ENCODE peak calls at places on chromosomes 2 and 18, in five cellular contexts. One of them, this sample, is unnamed.

GRCh38 chr2:143844986-143845385 is 674.9 kb downstream of the ZEB2 start:
- DNase-seq in prostate gland: no peak
- DNase-seq in thyroid gland: peak; percentile 6
- DNase-seq in cardiac muscle cell: no peak
- DNase-seq in mammary epithelial cell: no peak
- DNase-seq in this sample: no peak

GRCh38 chr2:154912215-154912614 is 213.7 kb downstream of the KCNJ3 start:
- DNase-seq in mammary epithelial cell: no peak
- DNase-seq in thyroid gland: no peak
- DNase-seq in cardiac muscle cell: no peak
- DNase-seq in prostate gland: no peak
- DNase-seq in this sample: no peak

GRCh38 chr2:121768143-121768755 is 12.8 kb downstream of the TSN start:
- DNase-seq in prostate gland: no peak
- DNase-seq in mammary epithelial cell: no peak
- DNase-seq in thyroid gland: no peak
- DNase-seq in cardiac muscle cell: no peak
- DNase-seq in this sample: no peak

GRCh38 chr2:120424274-120424796 is 78.4 kb downstream of the INHBB start:
- DNase-seq in prostate gland: no peak
- DNase-seq in mammary epithelial cell: no peak
- DNase-seq in thyroid gland: no peak
- DNase-seq in cardiac muscle cell: no peak
- DNase-seq in this sample: no peak

GRCh38 chr2:9770308-9771100 is 72.8 kb upstream of the TAF1B start:
- DNase-seq in thyroid gland: peak; percentile 59
- DNase-seq in mammary epithelial cell: peak; percentile 73
- DNase-seq in cardiac muscle cell: peak; percentile 73
- DNase-seq in prostate gland: peak; percentile 71
- DNase-seq in this sample: peak; percentile 65

GRCh38 chr2:190657474-190658252 is 8.8 kb downstream of the NAB1 start:
- DNase-seq in cardiac muscle cell: no peak
- DNase-seq in mammary epithelial cell: no peak
- DNase-seq in thyroid gland: no peak
- DNase-seq in prostate gland: no peak
- DNase-seq in this sample: no peak

GRCh38 chr18:48947583-48947982 is 3.2 kb downstream of the SMAD7 start:
- DNase-seq in mammary epithelial cell: peak; percentile 54
- DNase-seq in prostate gland: no peak
- DNase-seq in cardiac muscle cell: no peak
- DNase-seq in thyroid gland: peak; percentile 75
- DNase-seq in this sample: no peak

GRCh38 chr2:42834161-42834560 is 41.8 kb upstream of the HAAO start:
- DNase-seq in mammary epithelial cell: no peak
- DNase-seq in cardiac muscle cell: no peak
- DNase-seq in prostate gland: no peak
- DNase-seq in thyroid gland: no peak
- DNase-seq in this sample: no peak

GRCh38 chr2:128836559-128837100 is 518.0 kb upstream of the HS6ST1 start:
- DNase-seq in prostate gland: no peak
- DNase-seq in cardiac muscle cell: peak; percentile 12
- DNase-seq in thyroid gland: no peak
- DNase-seq in mammary epithelial cell: no peak
- DNase-seq in this sample: no peak

GRCh38 chr18:36744261-36744876 is 84.4 kb downstream of the TPGS2 start:
- DNase-seq in prostate gland: no peak
- DNase-seq in thyroid gland: no peak
- DNase-seq in cardiac muscle cell: no peak
- DNase-seq in mammary epithelial cell: no peak
- DNase-seq in this sample: peak; percentile 19

GRCh38 chr2:132609101-132609890 is 60.7 kb downstream of the LYPD1 start:
- DNase-seq in thyroid gland: peak; percentile 58
- DNase-seq in prostate gland: peak; percentile 19
- DNase-seq in cardiac muscle cell: no peak
- DNase-seq in mammary epithelial cell: no peak
- DNase-seq in this sample: peak; percentile 23

GRCh38 chr18:57844319-57844718 is 41.2 kb upstream of the ATP8B1 start:
- DNase-seq in prostate gland: no peak
- DNase-seq in cardiac muscle cell: no peak
- DNase-seq in mammary epithelial cell: no peak
- DNase-seq in thyroid gland: no peak
- DNase-seq in this sample: no peak

GRCh38 chr2:18423636-18424035 is 136.8 kb downstream of the RDH14 start:
- DNase-seq in prostate gland: no peak
- DNase-seq in cardiac muscle cell: no peak
- DNase-seq in thyroid gland: no peak
- DNase-seq in mammary epithelial cell: no peak
- DNase-seq in this sample: no peak

GRCh38 chr18:3305354-3305762 is 43.4 kb downstream of the MYL12B start:
- DNase-seq in cardiac muscle cell: no peak
- DNase-seq in mammary epithelial cell: peak; percentile 98
- DNase-seq in thyroid gland: no peak
- DNase-seq in prostate gland: peak; percentile 66
- DNase-seq in this sample: no peak

GRCh38 chr2:128473175-128474013 is 154.7 kb upstream of the HS6ST1 start:
- DNase-seq in cardiac muscle cell: no peak
- DNase-seq in prostate gland: peak; percentile 42
- DNase-seq in mammary epithelial cell: no peak
- DNase-seq in thyroid gland: peak; percentile 55
- DNase-seq in this sample: no peak

GRCh38 chr18:52288403-52289004 is 51.5 kb upstream of the DCC start:
- DNase-seq in prostate gland: no peak
- DNase-seq in cardiac muscle cell: peak; percentile 50
- DNase-seq in thyroid gland: no peak
- DNase-seq in mammary epithelial cell: peak; percentile 25
- DNase-seq in this sample: no peak

GRCh38 chr2:134144081-134144596 is 109.7 kb upstream of the MGAT5 start:
- DNase-seq in prostate gland: no peak
- DNase-seq in thyroid gland: no peak
- DNase-seq in cardiac muscle cell: no peak
- DNase-seq in mammary epithelial cell: no peak
- DNase-seq in this sample: no peak

GRCh38 chr18:35215026-35215425 is 25.8 kb upstream of the ZNF397 start:
- DNase-seq in cardiac muscle cell: peak; percentile 15
- DNase-seq in prostate gland: no peak
- DNase-seq in thyroid gland: no peak
- DNase-seq in mammary epithelial cell: no peak
- DNase-seq in this sample: no peak

GRCh38 chr2:172153161-172153560 is 50.5 kb upstream of the DLX2 start:
- DNase-seq in mammary epithelial cell: no peak
- DNase-seq in thyroid gland: no peak
- DNase-seq in prostate gland: no peak
- DNase-seq in cardiac muscle cell: no peak
- DNase-seq in this sample: no peak

GRCh38 chr2:62281661-62282060 is 85.7 kb downstream of the B3GNT2 start:
- DNase-seq in prostate gland: no peak
- DNase-seq in thyroid gland: peak; percentile 47
- DNase-seq in mammary epithelial cell: no peak
- DNase-seq in cardiac muscle cell: no peak
- DNase-seq in this sample: no peak

GRCh38 chr2:33131108-33131507 is 184.4 kb downstream of the LTBP1 start:
- DNase-seq in cardiac muscle cell: no peak
- DNase-seq in prostate gland: no peak
- DNase-seq in mammary epithelial cell: no peak
- DNase-seq in thyroid gland: no peak
- DNase-seq in this sample: no peak

GRCh38 chr18:34595673-34596072 is 114.4 kb upstream of the DTNA start:
- DNase-seq in thyroid gland: peak; percentile 52
- DNase-seq in prostate gland: no peak
- DNase-seq in mammary epithelial cell: peak; percentile 26
- DNase-seq in cardiac muscle cell: no peak
- DNase-seq in this sample: no peak

GRCh38 chr2:237737196-237737865 is 61.2 kb upstream of the RBM44 start:
- DNase-seq in cardiac muscle cell: no peak
- DNase-seq in thyroid gland: no peak
- DNase-seq in mammary epithelial cell: no peak
- DNase-seq in prostate gland: no peak
- DNase-seq in this sample: no peak

DNA sequence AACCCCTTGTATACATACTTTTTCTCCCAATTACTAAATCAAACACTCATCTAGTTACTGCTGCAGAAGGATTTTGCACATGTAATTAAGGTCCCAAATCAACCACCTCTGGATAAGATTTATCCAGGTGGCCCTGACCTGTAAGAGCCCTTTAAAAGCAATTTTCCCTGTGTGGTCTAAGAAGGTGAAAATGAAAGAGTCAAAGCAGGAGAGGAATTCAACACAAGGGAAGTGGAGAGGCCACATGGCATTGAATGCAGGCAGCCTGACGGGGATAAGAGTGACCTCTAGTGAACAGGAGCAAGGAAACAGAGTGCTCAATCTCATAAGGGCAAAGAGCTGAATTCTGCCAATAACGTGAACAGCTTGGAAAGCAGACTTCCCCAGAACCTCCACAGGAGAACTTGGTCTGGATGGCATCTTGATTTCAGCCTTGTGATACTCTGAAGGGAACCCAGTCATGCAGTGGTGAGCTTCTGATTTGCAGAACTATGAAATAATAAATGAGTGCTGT is 27.2 kb downstream of the PPP3R1 start:
- DNase-seq in mammary epithelial cell: peak; percentile 57
- DNase-seq in cardiac muscle cell: peak; percentile 41
- DNase-seq in prostate gland: no peak
- DNase-seq in thyroid gland: peak; percentile 31
- DNase-seq in this sample: no peak
- TF ChIP-seq CTCF in mammary epithelial cell: peak; percentile 57
- TF ChIP-seq CTCF in cardiac muscle cell: peak; percentile 43
- TF ChIP-seq CTCF in prostate gland: no peak
- TF ChIP-seq CTCF in thyroid gland: no peak
- TF ChIP-seq CTCF in this sample: peak; percentile 23

GRCh38 chr2:85323351-85323987 is 4.3 kb downstream of the TGOLN2 start:
- DNase-seq in prostate gland: no peak
- DNase-seq in cardiac muscle cell: no peak
- DNase-seq in mammary epithelial cell: no peak
- DNase-seq in thyroid gland: no peak
- DNase-seq in this sample: no peak

GRCh38 chr2:85326946-85327756 is 638 bp downstream of the TGOLN2 start:
- DNase-seq in thyroid gland: peak; percentile 47
- DNase-seq in prostate gland: peak; percentile 35
- DNase-seq in cardiac muscle cell: peak; percentile 48
- DNase-seq in mammary epithelial cell: peak; percentile 46
- DNase-seq in this sample: no peak

GRCh38 chr2:85326406-85326945 is 1.3 kb downstream of the TGOLN2 start:
- DNase-seq in prostate gland: no peak
- DNase-seq in thyroid gland: no peak
- DNase-seq in cardiac muscle cell: no peak
- DNase-seq in mammary epithelial cell: peak; percentile 19
- DNase-seq in this sample: no peak

GRCh38 chr2:85324639-85325465 is 2.9 kb downstream of the TGOLN2 start:
- DNase-seq in mammary epithelial cell: peak; percentile 22
- DNase-seq in prostate gland: no peak
- DNase-seq in cardiac muscle cell: no peak
- DNase-seq in thyroid gland: no peak
- DNase-seq in this sample: no peak

DNA sequence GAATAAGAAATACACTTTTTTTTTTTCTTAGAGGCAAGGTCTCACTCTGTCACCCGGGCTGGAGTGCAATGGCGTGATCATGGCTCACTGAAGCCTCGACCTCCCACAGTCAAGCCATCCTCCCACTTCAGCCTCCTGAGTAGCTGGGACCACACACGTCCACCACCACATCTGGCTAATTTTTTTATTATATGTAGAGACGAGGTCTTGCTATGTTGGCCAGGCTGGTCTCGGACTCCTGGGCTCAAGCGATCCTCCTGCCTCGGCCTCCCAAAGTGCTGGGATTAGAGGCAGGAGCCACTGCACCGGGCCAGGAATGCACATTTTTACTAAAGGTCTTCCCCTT is 2.4 kb downstream of the TGOLN2 start:
- DNase-seq in cardiac muscle cell: no peak
- DNase-seq in mammary epithelial cell: no peak
- DNase-seq in prostate gland: no peak
- DNase-seq in thyroid gland: no peak
- DNase-seq in this sample: no peak
- H3K4me3 ChIP-seq in cardiac muscle cell: no peak overlapping the region
- H3K4me3 ChIP-seq in mammary epithelial cell: peak overlapping the region; percentile 84
- H3K4me3 ChIP-seq in prostate gland: peak overlapping the region; percentile 50
- H3K4me3 ChIP-seq in thyroid gland: peak overlapping the region; percentile 65
- H3K4me3 ChIP-seq in this sample: no peak overlapping the region

GRCh38 chr2:178208817-178209216 is 14.5 kb downstream of the OSBPL6 start:
- DNase-seq in prostate gland: no peak
- DNase-seq in cardiac muscle cell: peak; percentile 21
- DNase-seq in thyroid gland: no peak
- DNase-seq in mammary epithelial cell: no peak
- DNase-seq in this sample: no peak
- TF ChIP-seq CTCF in prostate gland: peak; percentile 16
- TF ChIP-seq CTCF in cardiac muscle cell: peak; percentile 43
- TF ChIP-seq CTCF in thyroid gland: peak; percentile 40
- TF ChIP-seq CTCF in mammary epithelial cell: peak; percentile 34
- TF ChIP-seq CTCF in this sample: peak; percentile 38

DNA sequence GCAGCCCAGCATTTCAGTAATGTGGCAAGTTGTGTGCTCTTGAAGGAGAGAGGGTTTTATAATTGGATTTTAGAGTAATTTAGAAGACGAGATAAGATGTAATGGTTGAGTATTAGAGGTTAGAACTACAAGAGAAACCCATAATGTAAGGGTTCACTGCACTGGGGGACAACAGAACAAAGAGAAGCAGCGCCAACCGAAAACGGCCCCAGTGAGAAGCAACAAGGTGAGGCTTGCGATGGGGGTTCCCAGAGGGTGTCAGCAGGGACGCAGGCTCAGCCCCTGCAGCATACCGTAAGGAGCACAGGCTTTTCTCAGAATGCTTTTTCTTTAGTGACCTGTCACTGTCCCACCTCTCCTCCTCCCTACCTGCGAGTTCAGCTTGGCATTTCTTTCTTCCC is 183.9 kb upstream of the ETAA1 start:
- DNase-seq in mammary epithelial cell: no peak
- DNase-seq in cardiac muscle cell: no peak
- DNase-seq in thyroid gland: no peak
- DNase-seq in prostate gland: no peak
- DNase-seq in this sample: no peak
- H3K4me3 ChIP-seq in mammary epithelial cell: no peak overlapping the region
- H3K4me3 ChIP-seq in cardiac muscle cell: no peak overlapping the region
- H3K4me3 ChIP-seq in thyroid gland: no peak overlapping the region
- H3K4me3 ChIP-seq in prostate gland: no peak overlapping the region
- H3K4me3 ChIP-seq in this sample: no peak overlapping the region